ENCODE peak calls at places on chromosomes 16 and 17, in eight cellular contexts. S is A549, G is neuronal stem cell, X is colonic mucosa, E is OCI-LY7, T is cardiac fibroblast, D is ovary, W is fibroblast of mammary gland. P is an unnamed sample.

GRCh38 chr17:16013943-16014407 is 14.4 kb downstream of the TTC19 start:
- DNase-seq in X (no peak), T (peak), W (peak), G (no peak), E (no peak), D (no peak), S (peak), P (peak)

GRCh38 chr17:74203439-74204240 is at the start of gene RPL38:
- DNase-seq in X (peak), G (peak), D (peak), E (peak), T (peak), W (peak), S (peak), P (peak)

GRCh38 chr17:34313164-34313563 is 6.1 kb upstream of the CCL8 start:
- DNase-seq in X (no peak), D (no peak), W (peak), G (no peak), S (no peak), E (no peak), T (peak), P (peak)

GRCh38 chr16:71648921-71649320 is 22.9 kb downstream of the MARVELD3 start:
- DNase-seq in X (no peak), T (peak), W (peak), E (peak), S (peak), G (no peak), D (no peak), P (no peak)

GRCh38 chr16:23434380-23434779 is 18.6 kb downstream of the COG7 start:
- DNase-seq in E (peak), X (peak), D (no peak), T (peak), W (peak), S (peak), G (peak), P (peak)

GRCh38 chr17:2937331-2938003 is 125.9 kb downstream of the OR1D5 start:
- DNase-seq in D (no peak), E (no peak), W (peak), S (no peak), T (no peak), X (no peak), G (no peak), P (no peak)

GRCh38 chr16:89697161-89697615 is 4.3 kb downstream of the SPATA2L start:
- DNase-seq in E (no peak), G (no peak), X (no peak), D (peak), W (no peak), T (no peak), S (no peak), P (no peak)

GRCh38 chr16:74623214-74623842 is 16.4 kb upstream of the GLG1 start:
- DNase-seq in S (peak), T (peak), X (no peak), E (peak), G (peak), D (no peak), W (peak), P (no peak)

GRCh38 chr16:2242598-2242997 is 6.4 kb downstream of the DNASE1L2 start:
- DNase-seq in X (no peak), D (no peak), S (no peak), E (no peak), W (no peak), G (no peak), T (no peak), P (no peak)

GRCh38 chr16:79325211-79325610 is 275.3 kb downstream of the MAF start:
- DNase-seq in E (no peak), X (no peak), S (no peak), T (no peak), D (no peak), G (no peak), W (no peak), P (no peak)

GRCh38 chr17:21283482-21284318 is 811 bp upstream of the MAP2K3 start:
- DNase-seq in D (peak), S (no peak), T (peak), G (no peak), W (peak), E (no peak), X (no peak), P (no peak)

GRCh38 chr16:89923640-89924297 is 627 bp downstream of the TUBB3 start:
- DNase-seq in T (no peak), X (no peak), S (no peak), D (peak), G (peak), E (no peak), W (no peak), P (no peak)

GRCh38 chr17:5219536-5219935 is 15.1 kb downstream of the SCIMP start:
- DNase-seq in S (no peak), E (no peak), T (no peak), D (no peak), X (no peak), W (no peak), G (no peak), P (no peak)

GRCh38 chr17:73638556-73638955 is 5.7 kb downstream of the SDK2 start:
- DNase-seq in E (no peak), S (no peak), W (no peak), X (no peak), G (no peak), D (no peak), T (no peak), P (no peak)

GRCh38 chr17:74566132-74566753 is 1.1 kb downstream of the CD300H start:
- DNase-seq in D (no peak), E (peak), T (peak), G (peak), S (peak), W (peak), X (peak), P (no peak)

GRCh38 chr16:30603945-30604315 is 6.3 kb downstream of the ZNF689 start:
- DNase-seq in D (no peak), G (no peak), S (no peak), W (peak), X (no peak), E (no peak), T (no peak), P (no peak)

GRCh38 chr16:30600929-30601328 is 9.3 kb downstream of the ZNF689 start:
- DNase-seq in W (no peak), S (no peak), G (no peak), T (no peak), X (no peak), E (no peak), D (no peak), P (no peak)

GRCh38 chr16:30604316-30604947 is 5.8 kb downstream of the ZNF689 start:
- DNase-seq in X (no peak), D (no peak), W (no peak), T (no peak), G (no peak), E (no peak), S (no peak), P (no peak)

GRCh38 chr16:30605148-30605547 is 5.0 kb downstream of the ZNF689 start:
- DNase-seq in S (no peak), G (no peak), W (no peak), X (no peak), E (no peak), T (no peak), D (no peak), P (no peak)

DNA sequence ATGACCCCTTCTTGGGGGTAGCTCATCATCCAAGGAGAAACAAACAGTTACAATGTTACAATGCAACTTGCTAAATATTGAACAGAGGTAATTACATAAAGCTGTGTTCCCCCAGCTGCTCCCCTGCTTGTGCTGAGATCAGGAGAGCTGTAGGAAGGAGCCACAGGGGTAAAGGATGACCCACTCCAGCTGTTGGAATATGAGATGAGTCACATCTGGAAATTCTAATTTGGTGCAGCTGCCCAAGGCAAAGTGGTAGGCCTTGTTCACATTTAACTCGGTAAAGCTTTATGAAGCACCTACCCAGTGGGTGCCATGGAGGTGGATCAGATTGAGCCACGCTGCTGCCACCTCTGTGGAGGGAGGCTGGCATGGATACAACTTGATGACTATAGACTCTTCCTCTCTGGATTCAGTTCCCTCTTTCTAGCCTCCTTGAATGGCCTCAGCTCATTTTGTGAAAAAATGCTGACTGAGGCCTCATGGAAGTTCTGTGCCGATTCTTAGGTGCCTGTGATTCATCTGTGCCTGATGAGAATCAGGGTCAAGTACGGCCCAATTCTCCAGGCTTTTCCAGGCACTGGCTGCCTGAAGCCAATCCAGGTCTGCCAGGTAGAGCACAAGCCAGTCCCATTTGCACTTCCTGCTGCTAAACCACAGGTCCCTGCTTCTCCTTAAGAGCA is 7.5 kb downstream of the ZNF689 start:
- DNase-seq in X (no peak), D (no peak), T (peak), S (no peak), G (no peak), E (no peak), W (peak), P (no peak)
- H3K4me3 ChIP-seq in X (no peak), D (no peak), T (no peak), S (no peak), G (no peak), E (no peak), W (no peak), P (no peak)

GRCh38 chr16:8739989-8740704 is 57.3 kb downstream of the TMEM186 start:
- DNase-seq in X (no peak), T (no peak), E (no peak), S (no peak), W (no peak), G (no peak), D (no peak), P (no peak)
- H3K4me3 ChIP-seq in X (no peak), T (no peak), E (no peak), S (no peak), W (no peak), G (no peak), D (no peak), P (no peak)

DNA sequence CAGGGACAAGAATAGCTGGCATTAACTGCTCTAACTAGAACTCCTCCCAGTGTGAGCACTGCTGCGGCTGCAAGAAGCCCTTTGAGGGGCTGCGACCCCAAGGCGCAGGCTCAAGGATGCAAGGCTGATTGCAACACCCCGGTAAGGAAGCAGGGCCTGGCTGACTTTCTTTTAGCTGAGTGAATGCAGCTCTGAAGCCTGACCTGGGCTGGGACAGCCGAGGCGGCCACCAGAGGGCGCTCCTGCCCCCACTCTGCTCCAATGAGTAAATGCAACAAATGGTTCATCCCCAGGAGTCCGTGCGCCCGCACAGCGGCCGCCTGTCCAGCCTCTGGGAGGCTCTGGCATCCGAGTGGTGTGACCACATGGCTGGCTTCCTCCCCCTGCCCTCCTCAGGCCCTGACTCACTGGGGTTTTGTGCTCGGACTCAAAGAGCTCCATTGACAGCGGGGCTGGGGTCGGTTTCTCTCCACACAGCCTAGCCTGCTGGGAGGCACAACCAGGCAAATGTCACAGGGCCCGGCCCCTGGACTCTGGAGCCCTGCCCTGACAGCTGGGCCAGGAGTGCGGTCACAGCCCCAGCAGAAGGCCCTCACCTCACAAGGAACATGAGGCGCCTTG is at the start of gene SMIM5:
- DNase-seq in X (peak), T (peak), D (peak), E (peak), S (peak), G (peak), W (peak), P (peak)
- H3K4me3 ChIP-seq in X (no peak), T (no peak), D (peak), E (no peak), S (no peak), G (no peak), W (no peak), P (no peak)

DNA sequence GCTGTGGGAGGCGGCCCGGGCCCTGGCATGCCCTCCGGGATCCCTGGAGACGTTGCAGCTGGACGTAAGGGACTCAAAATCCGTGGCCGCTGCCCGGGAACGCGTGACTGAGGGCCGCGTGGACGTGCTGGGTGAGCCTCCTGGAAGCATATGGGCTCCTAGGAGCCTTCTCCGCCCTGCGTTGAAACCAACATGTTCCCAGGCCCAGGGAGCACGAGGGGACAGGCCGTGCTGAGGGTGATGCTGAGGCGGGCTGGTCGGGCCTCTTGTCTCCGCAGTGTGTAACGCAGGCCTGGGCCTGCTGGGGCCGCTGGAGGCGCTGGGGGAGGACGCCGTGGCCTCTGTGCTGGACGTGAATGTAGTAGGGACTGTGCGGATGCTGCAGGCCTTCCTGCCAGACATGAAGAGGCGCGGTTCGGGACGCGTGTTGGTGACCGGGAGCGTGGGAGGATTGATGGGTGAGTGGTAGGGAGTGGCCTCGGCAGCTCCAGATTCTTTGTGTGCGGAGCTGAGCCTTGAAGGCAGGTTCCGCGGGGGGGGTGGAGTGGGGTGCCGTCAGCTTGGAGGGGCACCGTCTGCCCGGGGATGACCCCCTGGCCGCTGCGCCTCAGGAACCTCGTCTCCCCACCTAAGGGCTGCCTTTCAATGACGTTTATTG is 567 bp downstream of the HSD17B1 start:
- DNase-seq in S (no peak), X (no peak), D (peak), W (peak), G (no peak), T (peak), E (no peak), P (no peak)
- H3K4me3 ChIP-seq in S (peak), X (no peak), D (no peak), W (peak), G (peak), T (peak), E (peak), P (peak)

DNA sequence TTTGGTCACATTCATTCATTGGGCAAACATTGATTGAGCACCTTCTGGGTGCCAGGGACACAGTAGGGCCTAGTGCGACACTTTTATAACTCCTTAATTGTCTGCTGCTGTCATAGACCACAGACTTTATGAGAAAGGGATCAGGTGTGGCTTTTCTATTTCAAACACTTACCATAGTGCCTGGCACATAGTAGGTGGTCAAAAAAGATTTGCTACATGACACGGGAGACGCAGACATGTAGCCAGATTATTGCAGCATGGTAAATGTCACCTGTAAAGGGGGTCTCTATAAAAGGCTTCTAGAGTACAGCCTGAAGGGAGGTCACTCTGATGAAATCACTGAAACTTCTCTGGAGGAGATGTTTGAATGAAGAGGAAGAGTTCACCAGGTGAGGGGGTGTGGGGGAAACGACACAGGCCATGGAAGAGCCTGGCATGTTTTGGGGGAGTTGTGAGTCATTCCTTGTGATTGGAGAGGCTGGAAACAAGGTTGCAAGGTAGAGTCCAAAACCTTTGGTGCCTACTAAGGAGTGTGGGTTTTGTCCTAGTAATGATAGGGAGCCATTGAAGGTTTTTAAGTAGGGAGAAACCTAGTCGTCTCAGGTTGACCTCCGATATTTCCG is 1.6 kb downstream of the RSAD1 start:
- DNase-seq in W (no peak), G (no peak), D (no peak), E (no peak), X (no peak), T (no peak), S (no peak), P (no peak)
- H3K4me3 ChIP-seq in W (no peak), G (no peak), D (no peak), E (peak), X (no peak), T (no peak), S (no peak), P (no peak)

DNA sequence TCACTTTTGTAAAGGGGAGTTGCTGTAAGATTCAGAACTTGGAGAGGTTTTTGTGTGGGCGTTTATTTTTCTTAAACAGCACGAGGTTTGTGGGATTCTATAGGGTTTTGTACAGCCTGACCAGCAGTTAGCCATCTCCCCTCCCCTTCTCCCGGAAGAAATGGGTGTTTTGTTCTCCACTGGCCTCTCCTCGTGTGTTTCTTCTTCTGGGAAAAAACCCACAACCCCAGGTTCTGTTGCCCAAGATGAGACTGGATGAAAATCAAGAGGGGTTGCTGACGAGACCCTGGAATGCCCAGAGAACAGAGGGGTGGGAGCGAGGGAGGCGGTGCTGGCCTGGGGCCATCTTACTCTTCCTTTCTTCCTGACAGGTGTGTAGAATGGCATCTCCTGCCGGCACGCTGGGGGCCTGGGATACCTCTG is 186.1 kb downstream of the MSI2 start:
- DNase-seq in S (no peak), G (no peak), X (no peak), W (peak), T (no peak), E (no peak), D (peak), P (no peak)
- H3K4me3 ChIP-seq in S (no peak), G (no peak), X (no peak), W (no peak), T (no peak), E (peak), D (no peak), P (no peak)

GRCh38 chr16:85917959-85918358 is 19.0 kb downstream of the IRF8 start:
- DNase-seq in T (no peak), D (no peak), E (no peak), X (no peak), S (no peak), G (no peak), W (no peak), P (no peak)
- H3K4me3 ChIP-seq in T (no peak), D (no peak), E (no peak), X (no peak), S (no peak), G (no peak), W (no peak), P (no peak)

GRCh38 chr17:80613732-80614071 is 69.1 kb downstream of the RPTOR start:
- DNase-seq in S (no peak), G (no peak), W (no peak), X (no peak), E (no peak), T (no peak), D (no peak), P (no peak)
- H3K4me3 ChIP-seq in S (no peak), G (no peak), W (no peak), X (no peak), E (no peak), T (no peak), D (no peak), P (no peak)

P was measured in skeletal muscle cell.